ENCODE peak calls at places on chromosomes 1 and 21, in seven cellular contexts. A is left ventricle myocardium inferior; E is fibroblast of lung; S is CD8-positive, alpha-beta memory T cell; F is colonic mucosa; C is ovary; G is heart left ventricle. N is an unnamed sample. For H3K4me1, the result is how much of the 10 kb centered on the place peaks cover.

GRCh38 chr21:41725421-41726021 is 41.3 kb downstream of the RIPK4 start:
- DNase-seq in A (no peak), E (no peak), S (no peak), F (no peak), C (no peak), G (peak), N (no peak)

GRCh38 chr1:22699629-22700028 is 11.0 kb upstream of the EPHB2 start:
- DNase-seq in A (no peak), E (no peak), S (no peak), F (no peak), C (no peak), G (no peak), N (no peak)

GRCh38 chr21:38853421-38853919 is 47.7 kb downstream of the ETS2 start:
- DNase-seq in A (no peak), E (peak), S (no peak), F (peak), C (no peak), G (no peak), N (peak)

GRCh38 chr1:233143266-233143665 is 152.3 kb downstream of the PCNX2 start:
- DNase-seq in A (no peak), E (peak), S (no peak), F (no peak), C (no peak), G (no peak), N (no peak)

GRCh38 chr1:205852969-205853368 is 3.0 kb upstream of the PM20D1 start:
- DNase-seq in A (no peak), E (no peak), S (no peak), F (no peak), C (no peak), G (no peak), N (no peak)

GRCh38 chr21:46284722-46285121 is 689 bp downstream of the MCM3AP start:
- DNase-seq in A (no peak), E (no peak), S (no peak), F (no peak), C (no peak), G (no peak), N (no peak)

GRCh38 chr1:72357411-72357810 is 75.1 kb upstream of the NEGR1 start:
- DNase-seq in A (no peak), E (peak), S (no peak), F (no peak), C (no peak), G (no peak), N (no peak)

GRCh38 chr1:117364240-117364639 is 3.0 kb upstream of the MAN1A2 start:
- DNase-seq in A (no peak), E (no peak), S (no peak), F (no peak), C (no peak), G (no peak), N (no peak)

GRCh38 chr1:34984435-34985062 is 598 bp downstream of the TMEM35B start:
- DNase-seq in A (peak), E (peak), S (no peak), F (peak), C (peak), G (no peak), N (peak)

GRCh38 chr1:186474208-186474607 is 13.3 kb upstream of the PDC start:
- DNase-seq in A (no peak), E (peak), S (no peak), F (no peak), C (no peak), G (no peak), N (no peak)

GRCh38 chr1:167501513-167502191 is 16.7 kb downstream of the CD247 start:
- DNase-seq in A (no peak), E (no peak), S (no peak), F (no peak), C (no peak), G (no peak), N (no peak)

GRCh38 chr1:43858324-43858723 is 75.3 kb upstream of the ARTN start:
- DNase-seq in A (no peak), E (peak), S (no peak), F (no peak), C (peak), G (no peak), N (no peak)

GRCh38 chr1:223835754-223836153 is 10.0 kb downstream of the TP53BP2 start:
- DNase-seq in A (no peak), E (no peak), S (no peak), F (no peak), C (no peak), G (no peak), N (no peak)

GRCh38 chr1:119683893-119684292 is 27.8 kb upstream of the PHGDH start:
- DNase-seq in A (no peak), E (no peak), S (no peak), F (no peak), C (no peak), G (no peak), N (no peak)

GRCh38 chr21:26881504-26882228 is 36.5 kb upstream of the ADAMTS1 start:
- DNase-seq in A (no peak), E (peak), S (no peak), F (no peak), C (no peak), G (no peak), N (no peak)

GRCh38 chr1:41714613-41715389 is 203.9 kb downstream of the HIVEP3 start:
- DNase-seq in A (no peak), E (no peak), S (no peak), F (no peak), C (no peak), G (no peak), N (no peak)

GRCh38 chr1:165075725-165076370 is 280.7 kb downstream of the LMX1A start:
- DNase-seq in A (no peak), E (peak), S (no peak), F (no peak), C (no peak), G (no peak), N (peak)

GRCh38 chr1:108610073-108610472 is 50.2 kb downstream of the EEIG2 start:
- DNase-seq in A (no peak), E (no peak), S (no peak), F (no peak), C (no peak), G (no peak), N (no peak)

GRCh38 chr21:42317826-42318746 is 2.9 kb upstream of the TFF3 start:
- DNase-seq in A (no peak), E (no peak), S (no peak), F (peak), C (no peak), G (no peak), N (no peak)

GRCh38 chr1:109134423-109134822 is 20.5 kb downstream of the ELAPOR1 start:
- DNase-seq in A (no peak), E (no peak), S (no peak), F (peak), C (no peak), G (no peak), N (peak)

GRCh38 chr1:115338457-115338820 is 390 bp upstream of the NGF start:
- DNase-seq in A (no peak), E (no peak), S (no peak), F (no peak), C (peak), G (no peak), N (no peak)

GRCh38 chr1:41980872-41981653 is 62.3 kb upstream of the HIVEP3 start:
- DNase-seq in A (no peak), E (no peak), S (no peak), F (peak), C (no peak), G (no peak), N (no peak)

GRCh38 chr1:6873298-6874015 is 88.2 kb downstream of the CAMTA1 start:
- DNase-seq in A (no peak), E (peak), S (no peak), F (no peak), C (no peak), G (no peak), N (no peak)

DNA sequence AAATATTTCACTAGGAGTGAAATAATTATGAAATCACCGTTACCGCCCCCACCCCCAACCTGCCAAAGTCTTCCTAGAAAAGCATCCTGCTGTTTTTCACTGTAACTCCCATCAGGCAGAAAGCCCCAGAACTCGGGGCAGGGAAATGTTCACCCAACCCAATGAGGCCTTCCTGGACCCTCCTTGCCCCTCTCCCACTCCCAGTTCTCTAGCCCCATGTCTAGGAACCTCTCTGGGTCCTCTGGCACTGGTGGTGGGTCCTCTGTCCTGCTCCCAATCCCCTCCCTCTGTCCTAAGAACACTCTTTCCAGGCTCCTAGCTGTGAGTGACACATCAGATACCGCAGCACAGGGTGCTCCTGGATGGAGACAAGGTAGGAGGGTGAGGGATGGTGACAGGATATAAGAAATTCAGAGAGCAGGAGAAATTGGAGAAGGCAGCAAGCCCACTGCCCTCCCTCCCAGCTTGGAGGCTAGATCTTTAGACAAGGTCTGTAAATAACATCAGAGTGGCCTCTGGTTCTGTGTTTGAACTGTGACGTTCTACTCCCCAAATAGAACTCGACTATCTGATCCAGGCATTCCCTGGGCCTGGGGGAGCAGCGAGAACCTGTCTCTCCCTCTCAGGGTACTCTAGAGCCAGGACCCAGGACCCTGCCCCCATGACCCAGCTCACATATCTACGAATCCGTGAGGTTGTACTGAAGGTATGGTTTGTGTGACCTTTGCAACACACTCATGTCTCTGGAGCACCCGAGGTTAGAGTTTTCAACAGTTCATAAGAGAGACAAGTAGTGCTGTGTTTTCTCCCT is 23.3 kb upstream of the BTG2 start:
- DNase-seq in A (no peak), E (no peak), S (no peak), F (no peak), C (no peak), G (no peak), N (peak)
- H3K4me1 ChIP-seq in A (half or more), E (under half), S (under half), F (under half), C (under half), G (under half), N (half or more)

GRCh38 chr1:177796561-177796960 is 173.3 kb downstream of the SEC16B start:
- DNase-seq in A (no peak), E (no peak), S (no peak), F (no peak), C (no peak), G (no peak), N (no peak)
- H3K4me1 ChIP-seq in A (under half), E (under half), S (under half), F (under half), C (under half), G (under half), N (under half)

GRCh38 chr1:26555550-26555981 is 26.0 kb downstream of the RPS6KA1 start:
- DNase-seq in A (no peak), E (no peak), S (no peak), F (no peak), C (no peak), G (no peak), N (no peak)

GRCh38 chr1:26560403-26560780 is 30.8 kb downstream of the RPS6KA1 start:
- DNase-seq in A (no peak), E (no peak), S (no peak), F (no peak), C (no peak), G (no peak), N (no peak)

GRCh38 chr1:26557078-26557477 is 27.5 kb downstream of the RPS6KA1 start:
- DNase-seq in A (no peak), E (no peak), S (no peak), F (no peak), C (no peak), G (no peak), N (no peak)

GRCh38 chr1:26556041-26556440 is 26.5 kb downstream of the RPS6KA1 start:
- DNase-seq in A (no peak), E (no peak), S (no peak), F (no peak), C (no peak), G (no peak), N (no peak)

DNA sequence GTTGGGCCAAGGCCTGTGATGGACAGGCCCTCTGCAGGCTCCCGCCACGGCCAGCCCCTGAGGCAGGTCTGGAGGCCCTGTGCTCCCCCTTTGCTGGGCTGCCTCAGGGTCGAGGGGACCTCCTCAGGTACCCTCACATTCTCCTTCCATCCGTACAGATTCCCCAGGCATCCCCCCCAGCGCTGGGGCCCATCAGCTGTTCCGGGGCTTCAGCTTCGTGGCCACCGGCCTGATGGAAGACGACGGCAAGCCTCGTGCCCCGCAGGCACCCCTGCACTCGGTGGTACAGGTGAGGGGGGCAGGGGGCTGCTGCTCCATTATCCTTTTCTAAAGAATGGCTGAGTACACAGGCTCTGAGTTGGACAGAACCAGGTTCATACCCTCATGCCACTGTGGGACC is 29.1 kb downstream of the RPS6KA1 start:
- DNase-seq in A (no peak), E (no peak), S (no peak), F (no peak), C (no peak), G (no peak), N (no peak)
- H3K4me1 ChIP-seq in A (under half), E (under half), S (under half), F (under half), C (under half), G (under half), N (under half)

DNA sequence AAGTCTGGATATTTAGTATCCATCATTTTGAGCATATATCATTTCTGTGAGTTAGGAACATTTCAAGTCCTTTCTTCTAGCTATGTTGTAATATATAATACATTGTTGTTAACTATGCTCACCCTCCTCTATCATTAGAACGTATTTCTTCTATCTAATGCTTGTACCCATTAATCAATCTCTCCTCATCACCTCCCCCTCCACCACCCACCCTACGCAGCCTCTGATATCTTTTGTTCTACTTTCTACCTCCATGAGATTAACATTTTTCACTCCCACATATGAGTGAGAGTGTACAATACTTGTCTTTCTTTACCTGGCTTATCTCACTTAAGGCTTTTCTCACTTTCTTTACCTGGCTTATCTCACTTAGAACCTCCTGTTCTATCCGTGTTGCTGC is 156.2 kb downstream of the FMN2 start:
- DNase-seq in A (no peak), E (no peak), S (no peak), F (no peak), C (no peak), G (no peak), N (no peak)
- H3K4me1 ChIP-seq in A (under half), E (under half), S (under half), F (under half), C (under half), G (under half), N (under half)

GRCh38 chr1:230147253-230148193 is 80.5 kb downstream of the GALNT2 start:
- DNase-seq in A (no peak), E (no peak), S (no peak), F (no peak), C (no peak), G (no peak), N (no peak)
- H3K4me1 ChIP-seq in A (half or more), E (under half), S (under half), F (under half), C (under half), G (under half), N (under half)

GRCh38 chr21:31088196-31088751 is 50.0 kb upstream of the KRTAP19-8 start:
- DNase-seq in A (no peak), E (no peak), S (no peak), F (no peak), C (no peak), G (no peak), N (no peak)

GRCh38 chr21:31078796-31079195 is 40.5 kb upstream of the KRTAP19-8 start:
- DNase-seq in A (no peak), E (no peak), S (no peak), F (no peak), C (no peak), G (no peak), N (no peak)

GRCh38 chr21:31084689-31085088 is 46.4 kb upstream of the KRTAP19-8 start:
- DNase-seq in A (no peak), E (no peak), S (no peak), F (no peak), C (no peak), G (no peak), N (no peak)
- H3K4me1 ChIP-seq in A (under half), E (under half), S (under half), F (under half), C (under half), G (under half), N (under half)

GRCh38 chr1:94245747-94246438 is 8.5 kb upstream of the ARHGAP29 start:
- DNase-seq in A (no peak), E (no peak), S (no peak), F (no peak), C (no peak), G (no peak), N (no peak)

GRCh38 chr1:94247146-94248094 is 10.0 kb upstream of the ARHGAP29 start:
- DNase-seq in A (peak), E (peak), S (peak), F (peak), C (peak), G (peak), N (peak)

GRCh38 chr1:94250341-94250740 is 13.0 kb upstream of the ARHGAP29 start:
- DNase-seq in A (no peak), E (no peak), S (no peak), F (no peak), C (no peak), G (no peak), N (no peak)

GRCh38 chr1:94246692-94247145 is 9.3 kb upstream of the ARHGAP29 start:
- DNase-seq in A (no peak), E (no peak), S (no peak), F (no peak), C (no peak), G (no peak), N (no peak)

DNA sequence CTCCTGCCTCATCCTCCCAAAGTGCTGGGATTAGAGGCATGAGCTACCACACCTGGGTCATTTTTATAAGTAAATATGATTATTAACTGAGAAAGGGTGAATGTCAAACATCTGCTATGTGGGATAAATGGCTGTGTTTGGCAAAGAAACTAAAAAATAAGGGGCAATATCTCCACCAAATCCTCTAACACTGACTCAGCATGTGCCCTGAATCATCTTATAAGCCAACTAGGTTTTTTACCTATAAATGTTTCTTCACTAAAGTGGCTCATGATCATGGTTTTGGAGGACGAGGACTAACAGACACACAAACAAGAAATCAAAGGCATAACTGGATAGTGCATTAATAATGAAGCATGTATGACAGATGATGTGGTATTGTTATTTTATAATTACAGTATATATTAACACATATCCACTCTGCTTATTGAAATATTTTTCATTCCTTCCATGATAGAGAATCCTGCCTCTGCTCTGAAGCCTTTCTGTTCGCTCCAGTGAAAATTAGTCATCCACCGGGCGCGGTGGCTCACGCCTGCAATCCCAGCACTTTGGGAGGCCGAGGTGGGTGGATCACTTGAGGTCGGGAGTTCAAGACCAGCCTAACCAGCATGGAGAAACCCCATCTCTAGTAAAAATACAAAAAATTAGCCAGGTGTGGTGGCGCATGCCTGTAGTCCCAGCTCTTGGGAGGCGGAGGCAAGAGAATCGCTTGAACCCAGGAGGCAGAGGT is 11.7 kb upstream of the ARHGAP29 start:
- DNase-seq in A (no peak), E (no peak), S (no peak), F (no peak), C (no peak), G (no peak), N (no peak)
- H3K4me1 ChIP-seq in A (under half), E (under half), S (under half), F (under half), C (under half), G (under half), N (under half)

N was measured in pancreas.